ENCODE peak calls at places on chromosomes 7 and 10, in five cellular contexts. H, W, X, E and Z are unnamed samples.

GRCh38 chr10:124529661-124530214 is 68.1 kb downstream of the LHPP start:
- DNase-seq in E (no peak), W (no peak), X (no peak), H (no peak), Z (no peak)

GRCh38 chr10:70850097-70850496 is 34.3 kb downstream of the SGPL1 start:
- DNase-seq in E (no peak), X (no peak), H (no peak), W (peak; percentile 29), Z (no peak)

GRCh38 chr10:33955676-33956075 is 621.2 kb upstream of the NRP1 start:
- DNase-seq in E (no peak), H (no peak), X (no peak), W (peak; percentile 20), Z (no peak)

GRCh38 chr10:91702586-91703088 is 69.8 kb upstream of the PPP1R3C start:
- DNase-seq in W (no peak), X (no peak), H (no peak), E (no peak), Z (no peak)

GRCh38 chr7:127809285-127809702 is 157.3 kb downstream of the SND1 start:
- DNase-seq in E (no peak), H (no peak), W (peak; percentile 81), X (no peak), Z (no peak)

GRCh38 chr10:7350541-7351195 is 60.2 kb downstream of the SFMBT2 start:
- DNase-seq in E (no peak), X (no peak), H (no peak), W (no peak), Z (no peak)

GRCh38 chr10:121237718-121238117 is 360.5 kb downstream of the FGFR2 start:
- DNase-seq in E (no peak), W (no peak), X (no peak), H (no peak), Z (no peak)

GRCh38 chr7:145862212-145862611 is 254.4 kb upstream of the CNTNAP2 start:
- DNase-seq in H (no peak), X (no peak), E (no peak), W (no peak), Z (no peak)

GRCh38 chr7:105131890-105132289 is 117.9 kb downstream of the KMT2E start:
- DNase-seq in W (no peak), E (no peak), H (no peak), X (no peak), Z (no peak)

GRCh38 chr7:85078181-85078580 is 108.7 kb downstream of the SEMA3D start:
- DNase-seq in H (no peak), E (no peak), W (no peak), X (no peak), Z (no peak)

GRCh38 chr10:14356921-14357320 is 26.2 kb upstream of the FRMD4A start:
- DNase-seq in X (no peak), H (no peak), W (peak; percentile 56), E (no peak), Z (no peak)

GRCh38 chr10:69696073-69696731 is 66.2 kb downstream of the FAM241B start:
- DNase-seq in H (peak; percentile 27), E (peak; percentile 58), X (peak; percentile 67), W (peak; percentile 91), Z (peak; percentile 91)

GRCh38 chr7:47601119-47601880 is 19.4 kb upstream of the TNS3 start:
- DNase-seq in E (no peak), X (no peak), W (peak; percentile 96), H (no peak), Z (peak; percentile 34)

GRCh38 chr7:140649566-140650205 is 9.1 kb upstream of the DENND2A start:
- DNase-seq in X (no peak), H (no peak), W (peak; percentile 66), E (no peak), Z (no peak)

GRCh38 chr10:84348860-84349259 is 20.5 kb downstream of the CCSER2 start:
- DNase-seq in X (no peak), W (peak; percentile 88), H (no peak), E (no peak), Z (no peak)

GRCh38 chr10:76408646-76409045 is 977.2 kb downstream of the LRMDA start:
- DNase-seq in H (no peak), W (no peak), X (no peak), E (no peak), Z (no peak)

GRCh38 chr7:155431711-155432110 is 26.2 kb upstream of the EN2 start:
- DNase-seq in X (no peak), H (no peak), E (no peak), W (no peak), Z (no peak)

GRCh38 chr7:117777335-117778150 is 95.7 kb downstream of the CTTNBP2 start:
- DNase-seq in E (no peak), H (no peak), X (no peak), W (no peak), Z (no peak)

GRCh38 chr7:136391371-136391770 is 414.2 kb upstream of the MTPN start:
- DNase-seq in W (no peak), X (no peak), E (no peak), H (no peak), Z (no peak)

GRCh38 chr10:101566333-101567164 is 21.5 kb downstream of the POLL start:
- DNase-seq in E (peak; percentile 67), W (peak; percentile 20), X (peak; percentile 60), H (no peak), Z (peak; percentile 10)

GRCh38 chr10:102782698-102783540 is 39.2 kb downstream of the WBP1L start:
- DNase-seq in X (no peak), E (no peak), W (peak; percentile 95), H (no peak), Z (no peak)

GRCh38 chr10:74437822-74438221 is 286.8 kb downstream of the ADK start:
- DNase-seq in E (no peak), X (no peak), H (no peak), W (peak; percentile 77), Z (no peak)

GRCh38 chr10:110790913-110791525 is 80.7 kb upstream of the PDCD4 start:
- DNase-seq in W (peak; percentile 52), E (no peak), X (no peak), H (no peak), Z (no peak)

GRCh38 chr10:88194041-88194887 is 330.8 kb downstream of the PTEN start:
- DNase-seq in H (no peak), W (peak; percentile 31), E (no peak), X (no peak), Z (no peak)

GRCh38 chr7:40883826-40884225 is 749.0 kb downstream of the SUGCT start:
- DNase-seq in E (no peak), W (no peak), X (no peak), H (no peak), Z (no peak)

GRCh38 chr10:62554632-62555199 is 180.5 kb downstream of the ZNF365 start:
- DNase-seq in E (no peak), W (peak; percentile 52), H (peak; percentile 14), X (peak; percentile 53), Z (no peak)

DNA sequence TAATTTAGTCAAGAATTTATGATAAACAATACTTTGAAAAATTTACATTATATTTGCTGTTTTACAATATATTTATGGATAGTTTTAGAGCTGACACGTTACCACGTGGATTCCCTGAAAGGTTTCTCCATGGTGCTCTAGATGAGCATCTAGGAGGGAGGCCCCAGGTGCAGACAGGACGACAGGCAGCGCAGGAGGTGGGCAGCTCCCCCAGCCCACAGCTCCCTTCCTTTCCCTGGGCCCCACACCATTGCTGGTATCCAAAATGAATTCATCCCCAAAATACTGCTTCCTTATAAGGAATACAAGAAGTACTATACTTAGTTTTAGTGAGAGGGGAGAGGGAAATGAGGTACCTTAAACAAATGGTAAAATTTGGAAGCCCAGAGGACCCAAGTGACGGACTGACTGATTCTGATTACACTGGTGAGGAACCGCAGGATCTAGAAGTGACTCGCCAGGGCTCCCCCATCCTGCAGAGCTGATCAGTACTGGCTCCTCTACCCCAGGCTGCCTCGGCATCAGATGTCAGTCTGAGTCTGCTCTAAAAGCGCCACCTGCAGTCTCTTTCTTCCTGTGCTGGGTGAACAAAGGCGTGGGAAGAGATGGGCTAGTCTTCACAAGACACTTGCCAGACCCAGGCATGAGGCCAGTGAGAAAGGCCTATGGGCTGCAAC is 89.2 kb downstream of the DLG5 start:
- DNase-seq in X (peak; percentile 93), H (peak; percentile 67), W (peak; percentile 78), E (peak; percentile 83), Z (no peak)
- H4K8ac ChIP-seq in X (no peak overlapping the region), H (no peak overlapping the region), W (no peak overlapping the region), E (no peak overlapping the region), Z (no peak overlapping the region)

GRCh38 chr7:112159346-112159745 is 46.9 kb downstream of the DOCK4 start:
- DNase-seq in X (no peak), H (no peak), W (no peak), E (no peak), Z (no peak)

GRCh38 chr7:112160130-112160770 is 45.9 kb downstream of the DOCK4 start:
- DNase-seq in W (peak; percentile 61), E (no peak), H (no peak), X (no peak), Z (no peak)

GRCh38 chr7:112161253-112162160 is 44.7 kb downstream of the DOCK4 start:
- DNase-seq in E (no peak), X (no peak), W (no peak), H (no peak), Z (no peak)

GRCh38 chr7:112162161-112163020 is 43.8 kb downstream of the DOCK4 start:
- DNase-seq in H (peak; percentile 78), E (peak; percentile 73), W (peak; percentile 58), X (peak; percentile 89), Z (no peak)

DNA sequence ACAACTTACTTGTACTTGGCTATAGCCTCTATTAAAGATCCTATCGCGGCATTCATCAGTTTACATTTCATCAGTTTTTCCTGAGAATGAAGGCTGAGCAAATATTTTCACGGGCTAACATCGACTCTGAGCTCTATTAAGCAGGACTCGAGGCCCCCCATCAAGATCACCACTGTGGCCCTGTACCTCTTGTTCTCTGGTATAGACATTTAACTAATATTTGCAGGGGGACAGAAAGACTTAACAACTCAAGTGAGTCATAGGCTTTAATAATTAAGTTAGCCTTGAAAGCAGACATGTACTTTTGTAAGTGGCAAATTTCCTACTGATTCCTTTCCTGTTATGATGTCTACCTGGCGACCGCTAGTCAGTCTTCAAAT is 45.4 kb downstream of the DOCK4 start:
- DNase-seq in E (no peak), W (no peak), H (no peak), X (no peak), Z (no peak)
- H4K8ac ChIP-seq in E (no peak overlapping the region), W (no peak overlapping the region), H (no peak overlapping the region), X (no peak overlapping the region), Z (no peak overlapping the region)

DNA sequence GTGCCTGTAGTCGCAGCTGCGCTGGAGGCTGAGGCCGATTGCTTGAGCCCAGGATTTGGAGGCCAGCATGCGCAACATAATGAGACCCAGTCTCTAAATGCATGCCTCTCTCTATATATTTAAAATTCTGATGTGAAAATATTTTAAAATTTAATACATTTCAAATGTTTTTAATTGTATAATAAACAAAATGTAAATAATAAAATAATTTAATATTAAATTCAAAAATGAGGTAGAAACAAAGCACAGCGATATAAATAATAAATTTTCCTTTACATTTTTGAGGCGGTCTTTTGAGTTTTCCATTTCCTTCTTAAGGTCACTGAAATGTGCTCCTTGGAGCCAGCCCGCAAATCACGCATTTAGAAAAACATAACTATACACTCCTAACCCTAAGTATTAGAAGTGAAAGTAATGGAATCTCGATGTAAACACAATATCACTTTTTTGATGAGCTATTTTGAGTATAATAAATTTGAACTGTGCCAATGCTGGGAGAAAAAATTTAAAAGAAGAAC is 523 bp upstream of the CDK1 start:
- DNase-seq in X (no peak), E (no peak), W (no peak), H (no peak), Z (no peak)
- H4K8ac ChIP-seq in X (no peak overlapping the region), E (no peak overlapping the region), W (peak overlapping the region; percentile 83), H (no peak overlapping the region), Z (peak overlapping the region; percentile 79)

GRCh38 chr10:4351723-4352565 is 474.1 kb upstream of the AKR1E2 start:
- DNase-seq in X (no peak), H (no peak), W (peak; percentile 43), E (no peak), Z (no peak)
- H4K8ac ChIP-seq in X (no peak overlapping the region), H (no peak overlapping the region), W (peak overlapping the region; percentile 36), E (no peak overlapping the region), Z (no peak overlapping the region)

GRCh38 chr10:126130291-126130710 is 233.9 kb downstream of the FANK1 start:
- DNase-seq in W (peak; percentile 33), X (no peak), E (no peak), H (no peak), Z (peak; percentile 41)
- H4K8ac ChIP-seq in W (no peak overlapping the region), X (no peak overlapping the region), E (no peak overlapping the region), H (peak overlapping the region; percentile 45), Z (no peak overlapping the region)